ENCODE peak calls at places on chromosomes 12 and 14, in eight cellular contexts. Q, F, R, G, O, U, K and D are unnamed samples.

GRCh38 chr14:81169711-81170103 is 51.1 kb downstream of the GTF2A1 start:
- DNase-seq in Q (no peak), F (no peak), R (peak), G (no peak), O (peak), U (no peak), K (peak), D (no peak)

GRCh38 chr14:85165091-85165490 is 364.9 kb upstream of the FLRT2 start:
- DNase-seq in Q (no peak), F (no peak), R (no peak), G (no peak), O (no peak), U (no peak), K (no peak), D (no peak)

GRCh38 chr14:61620130-61620946 is 75.0 kb upstream of the HIF1A start:
- DNase-seq in Q (no peak), F (peak), R (no peak), G (peak), O (no peak), U (no peak), K (no peak), D (peak)

GRCh38 chr12:3964404-3964803 is 91.2 kb upstream of the PARP11 start:
- DNase-seq in Q (peak), F (no peak), R (no peak), G (no peak), O (no peak), U (no peak), K (no peak), D (no peak)

GRCh38 chr12:116361404-116362223 is 84.1 kb upstream of the MED13L start:
- DNase-seq in Q (no peak), F (no peak), R (peak), G (no peak), O (no peak), U (no peak), K (no peak), D (no peak)

GRCh38 chr14:94381149-94382030 is 7.0 kb downstream of the SERPINA1 start:
- DNase-seq in Q (no peak), F (no peak), R (no peak), G (no peak), O (no peak), U (no peak), K (no peak), D (no peak)

GRCh38 chr12:19018302-19018980 is 111.1 kb upstream of the PLEKHA5 start:
- DNase-seq in Q (no peak), F (peak), R (no peak), G (peak), O (no peak), U (no peak), K (no peak), D (peak)

GRCh38 chr12:130955238-130955816 is 1.6 kb downstream of the ADGRD1 start:
- DNase-seq in Q (no peak), F (no peak), R (peak), G (no peak), O (no peak), U (no peak), K (no peak), D (no peak)

GRCh38 chr12:96548384-96548783 is 59.0 kb downstream of the CFAP54 start:
- DNase-seq in Q (no peak), F (no peak), R (no peak), G (no peak), O (no peak), U (no peak), K (no peak), D (no peak)

DNA sequence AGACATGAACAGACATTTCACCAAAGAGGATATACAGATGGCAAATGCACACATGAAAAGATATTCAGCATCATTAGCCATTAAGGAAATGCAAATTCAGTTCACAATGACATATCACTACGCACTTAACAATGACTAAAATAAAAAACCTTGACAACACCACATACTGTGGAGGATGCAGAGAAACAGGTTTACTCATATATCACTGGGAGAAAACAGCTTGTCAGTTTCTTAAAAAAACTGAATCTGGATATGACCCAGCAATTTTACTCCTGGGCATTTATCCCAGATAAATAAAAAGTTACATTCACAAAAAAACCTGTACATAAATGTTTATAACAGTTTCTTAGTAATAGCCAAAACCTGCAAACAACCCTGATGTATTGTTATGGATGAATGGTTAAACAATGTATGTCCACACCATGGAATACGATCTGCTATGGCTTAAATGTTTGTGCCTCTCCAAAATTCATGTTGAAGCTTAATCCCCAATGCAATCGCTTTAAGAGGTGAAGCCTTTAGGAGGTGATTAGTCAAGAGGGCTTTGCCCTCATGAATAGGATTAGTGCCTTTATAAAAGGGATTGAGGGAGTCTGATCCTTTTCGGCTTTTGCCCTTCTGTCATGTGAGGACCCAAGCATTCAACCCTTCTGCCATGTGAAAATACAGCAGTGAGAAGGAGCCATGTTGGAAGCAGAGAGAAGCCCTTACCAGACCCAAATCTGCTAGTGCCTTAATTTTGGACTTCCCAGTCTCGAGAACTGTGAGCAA is 36.0 kb upstream of the PPP4R3A start:
- DNase-seq in Q (no peak), F (no peak), R (no peak), G (peak), O (no peak), U (no peak), K (no peak), D (no peak)
- TF ChIP-seq CTCF in Q (no peak), F (no peak), R (no peak), G (no peak), O (no peak), U (no peak), K (no peak), D (no peak)

DNA sequence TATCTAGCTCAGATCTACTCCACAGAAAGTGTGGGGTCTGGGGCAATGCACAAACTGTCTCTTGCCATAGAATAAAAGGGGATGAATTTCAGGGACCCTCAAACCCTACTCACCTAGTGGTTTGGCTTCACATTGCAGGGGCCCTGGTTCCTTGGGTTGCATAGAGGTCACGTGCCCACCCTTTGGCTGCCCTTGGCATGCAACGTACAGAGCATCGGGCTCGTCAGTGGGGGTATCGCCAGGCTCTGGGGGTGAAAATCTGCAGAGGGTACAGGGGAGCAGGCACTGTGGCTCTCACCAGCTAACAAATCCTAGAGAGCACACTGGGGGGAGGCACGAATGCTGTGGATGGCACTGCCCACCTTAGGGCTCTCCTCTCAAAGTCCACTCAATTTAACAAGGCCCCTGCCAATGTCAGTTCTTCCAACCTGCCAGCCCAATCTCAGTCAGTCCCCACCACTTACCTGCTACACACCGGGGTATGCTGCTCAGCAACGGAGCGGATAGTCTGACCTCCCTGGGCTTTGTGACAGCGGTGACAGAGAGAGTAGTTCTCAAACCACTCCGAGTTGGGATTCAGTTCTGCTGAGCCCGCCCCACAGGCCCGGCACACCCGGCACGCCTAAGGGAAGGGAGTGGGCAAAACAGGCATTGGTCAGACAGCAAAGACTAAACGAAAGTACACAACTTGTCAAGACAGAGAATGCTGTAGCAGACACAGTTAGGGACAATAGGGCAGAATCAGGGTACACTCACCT is 8.0 kb downstream of the KMT2D start:
- DNase-seq in Q (no peak), F (no peak), R (no peak), G (no peak), O (peak), U (no peak), K (no peak), D (no peak)
- TF ChIP-seq CTCF in Q (no peak), F (no peak), R (no peak), G (no peak), O (no peak), U (no peak), K (no peak), D (peak)

DNA sequence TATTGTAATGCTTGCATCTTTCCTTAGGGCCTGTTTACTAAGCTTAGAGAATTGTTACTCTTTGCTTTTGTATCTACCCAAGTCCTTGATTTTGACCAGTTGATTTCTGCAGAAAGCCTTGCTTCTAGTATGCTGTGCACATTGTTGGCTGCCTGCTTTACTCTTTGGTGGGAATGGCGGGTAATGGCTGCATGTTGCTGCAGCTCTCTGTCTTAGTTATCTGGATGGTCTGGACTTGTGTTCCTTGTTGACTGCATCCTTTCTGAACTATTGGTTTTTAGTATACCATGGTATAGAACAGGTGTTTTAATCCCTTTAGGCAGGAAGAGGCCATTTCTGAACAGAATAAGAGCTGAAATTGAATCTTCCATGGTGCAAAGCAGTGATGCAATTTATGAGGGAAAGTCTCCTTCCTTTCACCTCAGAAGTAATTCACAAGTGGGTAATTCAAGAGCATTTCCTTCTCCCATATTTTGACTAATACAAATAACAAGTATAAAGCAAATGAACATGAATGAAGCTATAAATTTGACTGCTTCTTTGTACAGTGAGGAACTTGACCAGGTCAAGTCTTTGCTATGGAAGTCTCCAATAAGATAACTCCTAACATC is 466.4 kb downstream of the NPAS3 start:
- DNase-seq in Q (no peak), F (no peak), R (no peak), G (no peak), O (no peak), U (no peak), K (no peak), D (no peak)
- TF ChIP-seq CTCF in Q (no peak), F (no peak), R (no peak), G (no peak), O (no peak), U (no peak), K (no peak), D (no peak)

GRCh38 chr14:72894323-72894622 is 372 bp upstream of the DPF3 start:
- DNase-seq in Q (no peak), F (no peak), R (no peak), G (no peak), O (no peak), U (no peak), K (no peak), D (no peak)

GRCh38 chr14:72891666-72892102 is 2.2 kb downstream of the DPF3 start:
- DNase-seq in Q (no peak), F (no peak), R (no peak), G (no peak), O (no peak), U (no peak), K (no peak), D (no peak)

GRCh38 chr14:72893636-72894322 is at the start of gene DPF3:
- DNase-seq in Q (peak), F (peak), R (peak), G (peak), O (peak), U (peak), K (peak), D (peak)

GRCh38 chr14:72892879-72893635 is 844 bp downstream of the DPF3 start:
- DNase-seq in Q (peak), F (no peak), R (peak), G (peak), O (peak), U (peak), K (no peak), D (no peak)

GRCh38 chr14:72892103-72892878 is 1.6 kb downstream of the DPF3 start:
- DNase-seq in Q (peak), F (peak), R (no peak), G (peak), O (no peak), U (no peak), K (no peak), D (peak)
- TF ChIP-seq CTCF in Q (no peak), F (no peak), R (no peak), G (no peak), O (no peak), U (no peak), K (no peak), D (no peak)

GRCh38 chr12:117908411-117908810 is 60.4 kb downstream of the KSR2 start:
- DNase-seq in Q (no peak), F (no peak), R (no peak), G (no peak), O (no peak), U (no peak), K (no peak), D (no peak)

GRCh38 chr12:117914686-117915085 is 54.1 kb downstream of the KSR2 start:
- DNase-seq in Q (no peak), F (no peak), R (no peak), G (no peak), O (no peak), U (no peak), K (no peak), D (no peak)

GRCh38 chr12:117912756-117913155 is 56.0 kb downstream of the KSR2 start:
- DNase-seq in Q (no peak), F (no peak), R (no peak), G (no peak), O (no peak), U (no peak), K (peak), D (no peak)

GRCh38 chr12:117907108-117907689 is 61.6 kb downstream of the KSR2 start:
- DNase-seq in Q (no peak), F (no peak), R (no peak), G (no peak), O (no peak), U (no peak), K (no peak), D (no peak)

DNA sequence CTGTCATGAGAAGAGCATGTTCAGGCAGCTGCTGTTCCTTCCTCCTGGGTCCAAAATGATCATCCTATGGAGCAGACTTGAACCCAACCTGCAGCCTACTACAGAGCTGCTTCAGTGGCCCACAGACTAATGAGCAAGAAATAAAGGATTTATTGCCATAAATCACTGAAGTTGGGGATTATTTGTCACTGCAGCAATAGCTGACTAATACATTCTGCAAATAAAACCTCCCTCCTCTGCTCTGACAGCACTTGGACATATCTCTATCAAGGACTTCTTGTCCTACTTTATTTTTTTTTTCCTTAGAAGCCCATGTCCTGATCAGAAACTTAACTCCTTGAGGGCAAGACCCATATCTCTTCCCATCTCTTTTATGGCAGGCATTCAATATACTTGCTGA is 57.4 kb downstream of the KSR2 start:
- DNase-seq in Q (no peak), F (no peak), R (no peak), G (no peak), O (no peak), U (no peak), K (no peak), D (no peak)
- TF ChIP-seq CTCF in Q (no peak), F (no peak), R (no peak), G (no peak), O (no peak), U (no peak), K (no peak), D (no peak)

GRCh38 chr14:54528973-54529372 is 19.3 kb downstream of the CGRRF1 start:
- DNase-seq in Q (no peak), F (no peak), R (no peak), G (no peak), O (no peak), U (no peak), K (no peak), D (no peak)
- TF ChIP-seq CTCF in Q (no peak), F (no peak), R (no peak), G (no peak), O (no peak), U (no peak), K (no peak), D (no peak)